ENCODE peak calls at places on chromosomes 12 and 14, in five cellular contexts. One of them, this sample, is unnamed. For H3K9me3, the result is how much of the 10 kb centered on the place peaks cover.

GRCh38 chr12:99392091-99392850 is 255.3 kb upstream of the GARIN6 start:
- DNase-seq in psoas muscle: no peak
- DNase-seq in ascending aorta: no peak
- DNase-seq in neural progenitor cell: no peak
- DNase-seq in breast epithelium: no peak
- DNase-seq in this sample: no peak

GRCh38 chr12:78617683-78618082 is 246.9 kb upstream of the SYT1 start:
- DNase-seq in neural progenitor cell: no peak
- DNase-seq in breast epithelium: no peak
- DNase-seq in ascending aorta: no peak
- DNase-seq in psoas muscle: no peak
- DNase-seq in this sample: no peak

GRCh38 chr12:42213023-42213422 is 25.0 kb downstream of the YAF2 start:
- DNase-seq in psoas muscle: no peak
- DNase-seq in breast epithelium: no peak
- DNase-seq in ascending aorta: no peak
- DNase-seq in neural progenitor cell: no peak
- DNase-seq in this sample: no peak

GRCh38 chr14:76877871-76878270 is 51.7 kb downstream of the LRRC74A start:
- DNase-seq in ascending aorta: no peak
- DNase-seq in breast epithelium: no peak
- DNase-seq in psoas muscle: no peak
- DNase-seq in neural progenitor cell: no peak
- DNase-seq in this sample: no peak

GRCh38 chr12:6570264-6570887 is 2.3 kb upstream of the NOP2 start:
- DNase-seq in ascending aorta: no peak
- DNase-seq in breast epithelium: no peak
- DNase-seq in neural progenitor cell: peak
- DNase-seq in psoas muscle: no peak
- DNase-seq in this sample: no peak

GRCh38 chr12:89353188-89353822 is 1.0 kb upstream of the DUSP6 start:
- DNase-seq in psoas muscle: peak
- DNase-seq in breast epithelium: peak
- DNase-seq in neural progenitor cell: peak
- DNase-seq in ascending aorta: no peak
- DNase-seq in this sample: no peak

GRCh38 chr12:6538420-6539275 is 4.3 kb downstream of the GAPDH start:
- DNase-seq in breast epithelium: no peak
- DNase-seq in neural progenitor cell: no peak
- DNase-seq in ascending aorta: no peak
- DNase-seq in psoas muscle: peak
- DNase-seq in this sample: no peak

GRCh38 chr12:69779928-69780327 is 41.3 kb downstream of the RAB3IP start:
- DNase-seq in breast epithelium: no peak
- DNase-seq in ascending aorta: no peak
- DNase-seq in neural progenitor cell: peak
- DNase-seq in psoas muscle: no peak
- DNase-seq in this sample: no peak

GRCh38 chr12:3323002-3323685 is 167.9 kb upstream of the PRMT8 start:
- DNase-seq in breast epithelium: no peak
- DNase-seq in psoas muscle: no peak
- DNase-seq in ascending aorta: no peak
- DNase-seq in neural progenitor cell: no peak
- DNase-seq in this sample: no peak

GRCh38 chr12:108681317-108681716 is 47.6 kb upstream of the SELPLG start:
- DNase-seq in psoas muscle: no peak
- DNase-seq in neural progenitor cell: no peak
- DNase-seq in breast epithelium: no peak
- DNase-seq in ascending aorta: no peak
- DNase-seq in this sample: no peak

GRCh38 chr12:106126441-106127288 is 12.1 kb downstream of the NUAK1 start:
- DNase-seq in psoas muscle: no peak
- DNase-seq in breast epithelium: no peak
- DNase-seq in neural progenitor cell: no peak
- DNase-seq in ascending aorta: no peak
- DNase-seq in this sample: no peak

GRCh38 chr14:99327458-99328250 is 55.7 kb upstream of the BCL11B start:
- DNase-seq in neural progenitor cell: no peak
- DNase-seq in ascending aorta: no peak
- DNase-seq in breast epithelium: no peak
- DNase-seq in psoas muscle: no peak
- DNase-seq in this sample: no peak

GRCh38 chr14:48243900-48244299 is 568.5 kb upstream of the MDGA2 start:
- DNase-seq in ascending aorta: no peak
- DNase-seq in neural progenitor cell: no peak
- DNase-seq in psoas muscle: no peak
- DNase-seq in breast epithelium: no peak
- DNase-seq in this sample: no peak

DNA sequence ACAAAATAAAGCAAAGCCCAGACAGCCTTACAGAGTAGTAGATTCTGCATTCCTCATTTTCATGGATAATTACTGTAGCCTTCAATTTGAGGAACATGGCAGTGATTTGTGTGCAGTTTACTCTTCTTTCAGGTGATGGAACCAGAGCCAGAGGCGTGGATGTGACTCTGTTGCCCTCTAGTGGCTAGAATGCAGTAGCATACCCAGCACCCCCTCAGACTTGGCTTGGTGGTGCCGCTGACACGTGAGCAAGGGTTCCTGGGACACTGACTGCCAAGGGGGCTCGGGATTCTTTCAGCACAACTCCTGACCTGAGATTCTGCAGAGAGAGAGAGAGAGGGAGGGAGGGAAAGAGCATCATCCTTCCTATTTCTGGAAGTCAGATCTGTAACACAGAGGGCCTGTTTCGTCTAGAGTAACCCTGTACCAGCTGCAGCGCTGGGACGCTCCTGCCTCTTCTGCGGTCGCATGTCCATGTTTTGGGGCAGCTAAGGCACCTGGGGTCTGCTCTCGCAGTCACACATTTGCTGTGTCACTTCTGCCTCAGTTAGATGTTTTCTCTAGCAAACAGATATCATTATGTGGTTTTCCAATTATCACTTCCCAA is 428.0 kb downstream of the NRXN3 start:
- DNase-seq in breast epithelium: peak
- DNase-seq in psoas muscle: peak
- DNase-seq in neural progenitor cell: peak
- DNase-seq in ascending aorta: no peak
- DNase-seq in this sample: no peak
- H3K9me3 ChIP-seq in breast epithelium: under half
- H3K9me3 ChIP-seq in psoas muscle: under half
- H3K9me3 ChIP-seq in neural progenitor cell: under half
- H3K9me3 ChIP-seq in ascending aorta: under half
- H3K9me3 ChIP-seq in this sample: under half

DNA sequence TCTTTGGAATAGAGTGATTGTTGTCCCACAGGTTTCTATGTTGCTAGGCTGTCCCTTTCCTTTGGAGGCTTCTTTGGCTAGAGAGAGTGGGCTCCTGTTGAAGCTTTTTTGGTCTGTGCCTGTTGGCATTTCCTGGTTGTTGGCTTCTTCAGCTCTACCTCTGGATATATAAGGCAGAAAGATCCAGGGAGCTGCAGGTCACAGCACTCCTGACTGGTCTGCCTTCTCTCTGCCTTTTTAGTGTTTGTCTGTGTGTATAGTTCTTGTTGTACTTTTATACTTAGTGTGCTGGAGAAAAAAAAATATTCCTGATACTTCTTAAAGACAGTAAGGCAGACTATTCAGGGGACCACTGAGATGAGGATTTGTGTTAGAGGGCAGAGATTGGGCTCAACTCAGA is 202.7 kb downstream of the FBXL14 start:
- DNase-seq in breast epithelium: no peak
- DNase-seq in ascending aorta: no peak
- DNase-seq in psoas muscle: no peak
- DNase-seq in neural progenitor cell: peak
- DNase-seq in this sample: no peak
- H3K9me3 ChIP-seq in breast epithelium: under half
- H3K9me3 ChIP-seq in ascending aorta: under half
- H3K9me3 ChIP-seq in psoas muscle: under half
- H3K9me3 ChIP-seq in neural progenitor cell: under half
- H3K9me3 ChIP-seq in this sample: under half

DNA sequence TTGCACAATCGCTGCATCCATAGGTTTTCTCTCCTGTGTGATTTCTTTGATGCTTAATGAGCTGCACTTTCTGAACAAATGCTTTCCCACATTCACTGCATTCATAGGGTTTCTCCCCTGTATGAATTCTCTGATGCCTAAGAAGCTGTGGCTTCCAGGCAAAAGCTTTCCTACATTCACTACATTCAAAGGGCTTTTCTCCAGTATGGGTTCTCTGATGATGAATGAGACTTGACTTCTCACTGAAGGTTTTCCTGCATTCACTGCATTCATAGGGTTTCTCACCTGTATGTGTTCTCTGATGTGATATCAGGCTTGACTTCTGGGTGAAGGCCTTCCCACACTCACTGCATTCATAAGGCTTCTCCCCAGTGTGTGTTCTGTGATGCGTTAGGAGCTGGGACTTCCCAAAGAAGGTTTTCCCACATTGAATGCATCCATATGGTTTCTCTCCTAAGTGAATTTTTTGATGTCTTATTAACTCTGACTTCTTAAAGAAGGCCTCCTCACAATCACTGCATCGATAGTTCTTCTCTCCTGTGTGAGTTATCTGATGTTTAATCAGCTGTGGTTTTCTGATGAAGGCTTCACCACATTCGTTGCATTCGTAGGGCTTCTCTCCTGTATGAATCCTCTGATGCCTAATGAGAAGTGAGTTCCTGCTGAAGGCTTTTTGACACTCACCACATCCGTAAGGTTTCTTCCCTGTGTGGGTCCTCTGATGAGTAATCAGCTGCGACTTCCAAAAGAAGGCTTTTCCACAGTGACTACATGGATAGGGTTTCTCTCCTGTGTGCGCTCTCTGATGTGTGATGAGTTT is 30.3 kb downstream of the ZNF605 start:
- DNase-seq in ascending aorta: no peak
- DNase-seq in neural progenitor cell: no peak
- DNase-seq in psoas muscle: no peak
- DNase-seq in breast epithelium: no peak
- DNase-seq in this sample: no peak
- H3K9me3 ChIP-seq in ascending aorta: half or more
- H3K9me3 ChIP-seq in neural progenitor cell: half or more
- H3K9me3 ChIP-seq in psoas muscle: half or more
- H3K9me3 ChIP-seq in breast epithelium: half or more
- H3K9me3 ChIP-seq in this sample: half or more

GRCh38 chr14:106530031-106530422 is 1003.6 kb downstream of the TMEM121 start:
- DNase-seq in ascending aorta: no peak
- DNase-seq in psoas muscle: no peak
- DNase-seq in neural progenitor cell: no peak
- DNase-seq in breast epithelium: no peak
- DNase-seq in this sample: no peak

GRCh38 chr14:106530423-106531107 is 1004.2 kb downstream of the TMEM121 start:
- DNase-seq in breast epithelium: no peak
- DNase-seq in neural progenitor cell: no peak
- DNase-seq in ascending aorta: no peak
- DNase-seq in psoas muscle: no peak
- DNase-seq in this sample: no peak

GRCh38 chr14:106522990-106523389 is 996.6 kb downstream of the TMEM121 start:
- DNase-seq in neural progenitor cell: no peak
- DNase-seq in ascending aorta: no peak
- DNase-seq in breast epithelium: no peak
- DNase-seq in psoas muscle: no peak
- DNase-seq in this sample: no peak

DNA sequence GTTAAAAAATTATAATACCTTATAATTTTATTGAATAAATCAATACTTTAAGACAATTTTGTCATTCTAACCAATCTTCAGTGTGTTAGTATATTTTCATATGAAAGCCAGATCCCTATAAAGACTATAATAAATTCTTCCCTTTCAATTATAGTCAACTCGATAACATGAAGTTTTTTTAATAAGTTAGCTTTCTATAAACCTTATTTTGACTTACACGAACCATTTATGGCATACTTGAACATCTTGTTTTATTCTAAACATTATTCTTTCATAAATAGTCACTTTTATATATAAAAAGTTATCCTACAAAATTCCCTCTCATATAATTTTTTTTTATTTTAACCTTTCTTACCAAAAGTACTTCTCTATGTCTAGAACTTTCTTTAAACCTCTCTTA is 1002.3 kb downstream of the TMEM121 start:
- DNase-seq in ascending aorta: no peak
- DNase-seq in psoas muscle: no peak
- DNase-seq in breast epithelium: no peak
- DNase-seq in neural progenitor cell: no peak
- DNase-seq in this sample: no peak
- H3K9me3 ChIP-seq in ascending aorta: under half
- H3K9me3 ChIP-seq in psoas muscle: under half
- H3K9me3 ChIP-seq in breast epithelium: under half
- H3K9me3 ChIP-seq in neural progenitor cell: under half
- H3K9me3 ChIP-seq in this sample: under half

GRCh38 chr12:47437570-47437969 is 268.3 kb downstream of the RPAP3 start:
- DNase-seq in ascending aorta: no peak
- DNase-seq in breast epithelium: no peak
- DNase-seq in psoas muscle: no peak
- DNase-seq in neural progenitor cell: no peak
- DNase-seq in this sample: no peak
- H3K9me3 ChIP-seq in ascending aorta: under half
- H3K9me3 ChIP-seq in breast epithelium: under half
- H3K9me3 ChIP-seq in psoas muscle: under half
- H3K9me3 ChIP-seq in neural progenitor cell: under half
- H3K9me3 ChIP-seq in this sample: under half

DNA sequence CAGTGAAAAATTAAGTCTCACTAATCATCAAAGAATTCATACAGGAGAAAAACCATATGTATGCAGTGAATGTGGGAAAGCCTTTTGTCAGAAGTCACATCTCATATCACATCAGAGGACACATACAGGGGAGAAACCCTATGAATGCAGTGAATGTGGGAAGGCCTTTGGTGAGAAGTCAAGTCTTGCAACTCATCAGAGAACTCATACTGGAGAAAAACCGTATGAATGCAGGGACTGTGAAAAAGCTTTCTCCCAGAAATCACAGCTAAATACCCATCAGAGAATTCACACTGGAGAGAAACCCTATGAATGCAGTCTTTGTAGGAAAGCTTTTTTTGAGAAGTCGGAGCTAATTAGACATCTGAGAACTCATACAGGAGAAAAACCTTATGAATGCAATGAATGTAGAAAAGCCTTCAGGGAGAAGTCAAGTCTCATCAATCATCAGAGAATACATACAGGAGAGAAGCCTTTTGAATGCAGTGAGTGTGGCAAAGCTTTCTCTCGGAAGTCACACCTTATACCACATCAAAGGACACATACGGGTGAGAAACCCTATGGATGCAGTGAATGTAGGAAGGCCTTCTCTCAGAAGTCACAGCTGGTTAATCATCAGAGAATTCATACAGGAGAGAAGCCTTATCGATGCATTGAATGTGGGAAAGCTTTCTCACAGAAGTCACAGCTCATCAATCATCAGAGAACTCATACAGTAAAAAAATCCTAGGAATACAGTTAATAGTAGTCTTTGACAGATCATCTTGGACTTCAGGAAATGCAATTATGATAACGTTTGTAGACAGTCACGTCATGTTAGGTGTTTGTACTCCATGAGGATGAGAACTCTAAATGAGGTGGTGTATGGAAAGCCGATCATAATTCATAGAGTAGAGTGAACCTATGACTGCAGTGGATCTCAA is 21.2 kb downstream of the ZNF84 start:
- DNase-seq in ascending aorta: no peak
- DNase-seq in breast epithelium: no peak
- DNase-seq in neural progenitor cell: no peak
- DNase-seq in psoas muscle: no peak
- DNase-seq in this sample: no peak
- H3K9me3 ChIP-seq in ascending aorta: half or more
- H3K9me3 ChIP-seq in breast epithelium: half or more
- H3K9me3 ChIP-seq in neural progenitor cell: half or more
- H3K9me3 ChIP-seq in psoas muscle: half or more
- H3K9me3 ChIP-seq in this sample: half or more

GRCh38 chr14:30088620-30089019 is 161.0 kb upstream of the PRKD1 start:
- DNase-seq in psoas muscle: no peak
- DNase-seq in neural progenitor cell: no peak
- DNase-seq in breast epithelium: no peak
- DNase-seq in ascending aorta: no peak
- DNase-seq in this sample: no peak

GRCh38 chr14:30085943-30086342 is 158.3 kb upstream of the PRKD1 start:
- DNase-seq in psoas muscle: no peak
- DNase-seq in breast epithelium: no peak
- DNase-seq in neural progenitor cell: no peak
- DNase-seq in ascending aorta: no peak
- DNase-seq in this sample: no peak
- H3K9me3 ChIP-seq in psoas muscle: under half
- H3K9me3 ChIP-seq in breast epithelium: under half
- H3K9me3 ChIP-seq in neural progenitor cell: under half
- H3K9me3 ChIP-seq in ascending aorta: under half
- H3K9me3 ChIP-seq in this sample: under half